ENCODE peak calls at places on chromosomes 1 and 21, in four cellular contexts. Y is A549, U is HL-60, V is endodermal cell. K is an unnamed sample.

GRCh38 chr1:27114522-27114921 is 40.4 kb downstream of the SLC9A1 start:
- DNase-seq in V (no peak), U (no peak), Y (no peak), K (no peak)

GRCh38 chr1:213122514-213122929 is 71.5 kb downstream of the RPS6KC1 start:
- DNase-seq in U (no peak), Y (no peak), V (no peak), K (peak; percentile 57)

GRCh38 chr1:18957136-18957521 is 653 bp upstream of the IFFO2 start:
- DNase-seq in V (peak; percentile 82), U (no peak), Y (no peak), K (no peak)

GRCh38 chr1:36889846-36890245 is 144.5 kb downstream of the GRIK3 start:
- DNase-seq in U (no peak), V (peak; percentile 17), Y (no peak), K (no peak)

GRCh38 chr1:6014130-6014999 is 22.1 kb upstream of the NPHP4 start:
- DNase-seq in Y (no peak), V (no peak), U (no peak), K (no peak)

GRCh38 chr1:15192916-15193550 is 39.5 kb downstream of the TMEM51 start:
- DNase-seq in V (no peak), Y (no peak), U (no peak), K (no peak)

GRCh38 chr21:43318841-43319781 is 107.8 kb downstream of the SIK1 start:
- DNase-seq in Y (no peak), U (no peak), V (no peak), K (no peak)

GRCh38 chr1:89298461-89298860 is 25.8 kb upstream of the GBP5 start:
- DNase-seq in Y (no peak), U (no peak), V (no peak), K (no peak)

GRCh38 chr1:193685986-193686385 is 499.6 kb upstream of the B3GALT2 start:
- DNase-seq in V (no peak), Y (no peak), U (no peak), K (no peak)

GRCh38 chr1:172642970-172643369 is 15.9 kb upstream of the FASLG start:
- DNase-seq in U (no peak), V (no peak), Y (no peak), K (no peak)

GRCh38 chr1:173195596-173196088 is 11.5 kb downstream of the TNFSF4 start:
- DNase-seq in Y (no peak), U (no peak), V (no peak), K (no peak)

GRCh38 chr1:47181955-47182680 is 7.7 kb downstream of the PDZK1IP1 start:
- DNase-seq in Y (no peak), V (no peak), U (no peak), K (no peak)

GRCh38 chr1:32892368-32893197 is 6.3 kb downstream of the HPCA start:
- DNase-seq in Y (peak; percentile 51), U (no peak), V (peak; percentile 93), K (no peak)

DNA sequence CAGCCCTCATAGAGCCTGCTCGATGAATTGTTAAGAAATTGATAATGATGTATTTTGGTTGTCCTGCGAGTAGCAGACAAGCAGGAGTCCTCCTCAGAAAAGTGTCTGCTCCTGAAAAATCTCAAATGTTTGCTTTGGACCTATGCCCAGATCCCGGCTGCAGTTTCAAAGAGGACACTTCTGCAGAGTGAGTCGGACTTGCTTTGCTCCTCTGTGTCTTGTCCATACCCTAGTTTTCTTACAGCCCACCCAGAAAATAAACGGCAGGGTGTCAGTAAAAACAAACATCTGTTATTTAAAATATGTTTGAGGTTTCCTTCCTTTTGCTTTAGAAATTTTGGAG is 2.8 kb downstream of the S100A10 start:
- DNase-seq in Y (no peak), V (no peak), U (no peak), K (no peak)
- H3K4me3 ChIP-seq in Y (peak overlapping the region; percentile 87), V (peak overlapping the region; percentile 88), U (no peak overlapping the region), K (peak overlapping the region; percentile 11)

DNA sequence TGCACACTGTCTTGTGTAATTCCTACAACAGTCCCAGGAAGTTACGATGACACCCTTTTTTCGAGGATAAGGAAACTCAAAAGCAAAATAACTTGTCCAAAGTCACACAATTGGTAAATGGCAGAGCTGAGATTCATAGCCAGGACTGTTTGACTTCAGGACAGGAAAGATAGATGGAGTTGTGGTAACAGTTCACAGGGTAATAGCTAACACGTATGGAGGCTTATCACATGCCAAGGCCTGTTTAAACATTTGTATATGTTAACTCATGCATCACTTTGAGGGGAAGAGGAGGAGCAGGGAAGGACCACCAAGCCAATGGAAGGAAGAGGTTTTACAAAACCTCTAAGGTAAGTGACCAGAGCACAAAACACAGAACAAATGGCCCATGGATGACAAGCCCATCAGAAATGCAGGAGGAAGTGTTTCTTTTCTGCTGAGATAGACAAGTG is 2.8 kb downstream of the DHCR24 start:
- DNase-seq in V (no peak), Y (no peak), U (no peak), K (no peak)
- H3K4me3 ChIP-seq in V (peak overlapping the region; percentile 96), Y (no peak overlapping the region), U (no peak overlapping the region), K (peak overlapping the region; percentile 5)

GRCh38 chr1:161768986-161769672 is 3.0 kb downstream of the ATF6 start:
- DNase-seq in V (no peak), Y (no peak), U (no peak), K (no peak)

GRCh38 chr1:161766102-161766981 is at the start of gene ATF6:
- DNase-seq in U (peak; percentile 87), Y (peak; percentile 78), V (peak; percentile 88), K (peak; percentile 88)

GRCh38 chr1:161768461-161768860 is 2.3 kb downstream of the ATF6 start:
- DNase-seq in Y (no peak), V (no peak), U (no peak), K (no peak)

DNA sequence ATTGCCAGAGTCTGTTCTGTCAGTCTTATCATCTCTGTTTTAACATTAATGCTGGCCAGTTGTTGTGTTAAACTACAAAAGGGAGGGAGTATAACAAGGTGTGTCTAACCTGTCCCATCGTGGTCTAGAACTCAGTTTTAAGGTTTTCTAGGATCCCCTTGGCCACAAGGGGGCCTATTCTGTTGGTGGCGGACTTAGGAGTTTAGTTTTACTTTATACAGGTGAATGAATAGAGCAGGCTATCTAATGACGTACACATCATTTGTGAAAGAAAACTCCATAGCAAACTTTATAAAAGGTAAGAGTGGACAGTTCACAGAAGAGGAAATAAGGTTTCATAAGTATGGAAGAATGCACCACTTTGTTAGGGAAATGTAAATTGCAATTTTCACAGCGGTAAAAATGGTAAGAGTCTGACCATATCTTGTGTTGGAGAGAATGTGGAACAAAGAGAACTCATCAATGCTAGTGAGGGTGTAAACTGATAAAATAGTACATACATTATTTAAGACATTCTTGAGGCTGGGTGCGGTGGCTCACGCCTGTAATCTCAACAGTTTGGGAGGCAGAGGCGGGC is 2.5 kb upstream of the ATF6 start:
- DNase-seq in V (peak; percentile 73), U (no peak), Y (peak; percentile 47), K (no peak)
- H3K4me3 ChIP-seq in V (no peak overlapping the region), U (no peak overlapping the region), Y (no peak overlapping the region), K (no peak overlapping the region)

GRCh38 chr1:11098931-11099309 is 749 bp downstream of the EXOSC10 start:
- DNase-seq in Y (no peak), V (no peak), U (no peak), K (no peak)

GRCh38 chr1:11105586-11105985 is 5.9 kb upstream of the EXOSC10 start:
- DNase-seq in V (no peak), Y (no peak), U (no peak), K (no peak)

GRCh38 chr1:11099310-11100148 is at the start of gene EXOSC10:
- DNase-seq in U (peak; percentile 85), Y (peak; percentile 84), V (peak; percentile 98), K (peak; percentile 30)

GRCh38 chr1:11101347-11101746 is 1.7 kb upstream of the EXOSC10 start:
- DNase-seq in V (no peak), Y (no peak), U (no peak), K (no peak)

GRCh38 chr1:11100149-11100493 is 452 bp upstream of the EXOSC10 start:
- DNase-seq in Y (no peak), V (no peak), U (no peak), K (no peak)
- H3K4me3 ChIP-seq in Y (peak overlapping the region; percentile 88), V (peak overlapping the region; percentile 100), U (peak overlapping the region; percentile 99), K (peak overlapping the region; percentile 86)

GRCh38 chr1:25989440-25989839 is 8.4 kb downstream of the PAFAH2 start:
- DNase-seq in Y (no peak), U (no peak), V (no peak), K (no peak)

GRCh38 chr1:25991937-25992688 is 5.8 kb downstream of the PAFAH2 start:
- DNase-seq in U (no peak), V (no peak), Y (no peak), K (no peak)

GRCh38 chr1:25992689-25993146 is 5.1 kb downstream of the PAFAH2 start:
- DNase-seq in Y (no peak), U (no peak), V (no peak), K (no peak)

GRCh38 chr1:25989860-25990650 is 7.8 kb downstream of the PAFAH2 start:
- DNase-seq in U (no peak), V (no peak), Y (no peak), K (no peak)

DNA sequence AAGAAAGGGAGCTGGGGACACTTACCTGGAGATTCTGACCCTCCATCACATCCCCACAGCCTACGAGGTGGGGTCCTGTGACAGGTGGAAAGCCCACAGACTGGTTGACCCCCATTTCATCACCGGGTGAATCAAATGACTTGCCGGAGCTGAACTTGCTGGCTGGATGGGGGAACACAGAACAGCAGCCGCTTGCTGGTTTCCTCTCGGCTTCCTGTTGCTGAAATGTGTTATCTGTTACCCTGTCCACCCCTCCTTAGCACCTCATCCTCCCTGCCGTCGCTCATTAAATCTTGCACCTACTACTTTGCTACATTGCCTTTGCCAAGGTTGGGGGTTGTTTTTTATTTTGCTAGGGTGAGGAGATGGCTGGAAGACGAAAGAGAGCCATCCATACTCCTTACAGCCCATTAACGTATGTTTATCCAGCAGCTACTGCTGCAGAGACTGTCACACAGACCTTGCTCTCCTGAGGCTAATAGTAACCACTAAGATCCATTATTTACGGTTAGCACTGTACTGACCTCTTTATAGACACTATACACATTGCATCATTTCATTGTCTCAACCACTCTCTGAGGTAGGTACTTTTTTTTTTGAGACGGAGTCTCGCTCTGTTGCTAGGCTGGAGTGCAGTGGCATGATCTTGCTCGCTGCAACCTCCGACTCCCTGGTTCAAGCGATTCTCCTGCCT is 7.0 kb downstream of the PAFAH2 start:
- DNase-seq in V (peak; percentile 87), Y (no peak), U (no peak), K (no peak)
- H3K4me3 ChIP-seq in V (no peak overlapping the region), Y (no peak overlapping the region), U (no peak overlapping the region), K (no peak overlapping the region)

DNA sequence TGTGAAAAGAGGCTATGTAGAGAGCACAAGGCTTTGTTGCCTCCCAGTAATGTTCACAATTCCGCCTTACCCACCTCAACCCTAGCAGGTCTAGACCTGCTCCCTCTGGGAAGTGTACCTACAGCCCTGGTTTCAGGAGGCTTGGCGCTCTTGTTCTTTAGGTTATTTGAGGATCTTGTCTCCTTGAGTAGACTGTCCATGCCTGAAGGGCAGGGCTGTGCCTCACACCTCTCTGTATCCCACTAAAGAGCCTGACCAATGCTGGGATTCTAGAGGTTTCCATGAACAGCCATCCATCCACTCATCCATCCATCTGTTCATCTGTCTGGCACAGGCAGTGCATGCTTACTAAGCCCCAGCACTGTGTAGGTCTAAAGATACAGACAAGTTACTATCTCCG is 1.0 kb downstream of the RAB7B start:
- DNase-seq in V (peak; percentile 43), Y (no peak), U (no peak), K (no peak)
- H3K4me3 ChIP-seq in V (no peak overlapping the region), Y (no peak overlapping the region), U (peak overlapping the region; percentile 47), K (no peak overlapping the region)